ENCODE peak calls at places on chromosomes 12 and 14, in six cellular contexts. C, W, K, E, I and F are unnamed samples.

GRCh38 chr12:48907243-48907642 is 18.0 kb downstream of the FKBP11 start:
- DNase-seq in E (no peak), K (no peak), W (no peak), C (no peak), I (no peak), F (no peak)

GRCh38 chr12:120078868-120079267 is 37.7 kb downstream of the RAB35 start:
- DNase-seq in I (no peak), W (no peak), E (no peak), K (no peak), C (no peak), F (peak)

GRCh38 chr12:56413392-56413791 is 35.8 kb downstream of the TIMELESS start:
- DNase-seq in C (no peak), K (no peak), I (no peak), W (no peak), E (no peak), F (no peak)

GRCh38 chr12:79121486-79121885 is 256.9 kb downstream of the SYT1 start:
- DNase-seq in I (peak), W (no peak), C (peak), E (no peak), K (no peak), F (no peak)

GRCh38 chr12:119229837-119230236 is 51.1 kb downstream of the HSPB8 start:
- DNase-seq in C (peak), I (peak), K (no peak), E (peak), W (peak), F (peak)

GRCh38 chr12:76470028-76470939 is 89.3 kb downstream of the OSBPL8 start:
- DNase-seq in C (no peak), K (peak), I (peak), E (peak), W (no peak), F (no peak)

GRCh38 chr12:25301798-25302197 is 51.1 kb upstream of the KRAS start:
- DNase-seq in W (no peak), I (no peak), K (no peak), C (no peak), E (no peak), F (no peak)

GRCh38 chr12:88860846-88861245 is 280.6 kb upstream of the KITLG start:
- DNase-seq in C (no peak), I (no peak), W (no peak), K (no peak), E (no peak), F (no peak)

GRCh38 chr12:76020281-76020680 is 11.3 kb downstream of the PHLDA1 start:
- DNase-seq in E (no peak), I (no peak), K (peak), W (no peak), C (peak), F (no peak)

GRCh38 chr14:49966971-49967630 is 74.2 kb downstream of the ARF6 start:
- DNase-seq in I (no peak), E (no peak), C (no peak), K (no peak), W (no peak), F (no peak)

GRCh38 chr14:60753264-60754126 is 18.9 kb downstream of the MNAT1 start:
- DNase-seq in K (peak), I (no peak), C (no peak), E (peak), W (no peak), F (no peak)

GRCh38 chr14:52080817-52081755 is 12.2 kb upstream of the NID2 start:
- DNase-seq in K (no peak), W (peak), I (no peak), E (no peak), C (peak), F (no peak)

GRCh38 chr14:58455593-58456265 is 28.2 kb downstream of the KIAA0586 start:
- DNase-seq in K (no peak), E (no peak), I (no peak), C (no peak), W (no peak), F (peak)

GRCh38 chr14:100545359-100545758 is 41.9 kb downstream of the BEGAIN start:
- DNase-seq in W (no peak), I (no peak), E (no peak), K (no peak), C (no peak), F (no peak)

GRCh38 chr12:39441963-39442894 is 691 bp downstream of the KIF21A start:
- DNase-seq in E (peak), K (no peak), C (no peak), I (peak), W (peak), F (peak)

GRCh38 chr14:99891266-99891665 is 98.1 kb downstream of the EML1 start:
- DNase-seq in C (no peak), E (no peak), I (no peak), K (no peak), W (no peak), F (no peak)

GRCh38 chr12:51855586-51856428 is 7.3 kb upstream of the FIGNL2 start:
- DNase-seq in C (no peak), W (peak), K (no peak), I (no peak), E (no peak), F (no peak)

GRCh38 chr12:50718760-50719159 is 45.1 kb upstream of the ATF1 start:
- DNase-seq in K (no peak), I (no peak), E (no peak), W (no peak), C (no peak), F (no peak)

GRCh38 chr14:89432226-89432625 is 15.2 kb upstream of the FOXN3 start:
- DNase-seq in W (no peak), E (no peak), K (no peak), I (no peak), C (no peak), F (no peak)

GRCh38 chr12:130832561-130833209 is 6.4 kb downstream of the STX2 start:
- DNase-seq in C (no peak), W (no peak), I (no peak), K (no peak), E (peak), F (no peak)

GRCh38 chr12:88996389-88996788 is 355.9 kb downstream of the DUSP6 start:
- DNase-seq in W (no peak), I (no peak), C (no peak), K (no peak), E (no peak), F (no peak)

GRCh38 chr12:32270818-32271710 is 128.3 kb upstream of the FGD4 start:
- DNase-seq in C (no peak), E (no peak), W (peak), I (peak), K (no peak), F (peak)

GRCh38 chr12:101018540-101018939 is 191.5 kb downstream of the SLC5A8 start:
- DNase-seq in E (no peak), K (no peak), I (no peak), C (peak), W (peak), F (no peak)

GRCh38 chr14:28577187-28577586 is 189.4 kb upstream of the FOXG1 start:
- DNase-seq in C (no peak), W (no peak), E (no peak), I (no peak), K (no peak), F (no peak)

GRCh38 chr12:2624543-2625266 is 170.1 kb upstream of the FKBP4 start:
- DNase-seq in C (peak), K (no peak), E (peak), I (peak), W (no peak), F (peak)

GRCh38 chr12:68924546-68924945 is 8.4 kb downstream of the CPM start:
- DNase-seq in K (no peak), W (no peak), I (no peak), C (no peak), E (no peak), F (peak)

GRCh38 chr12:106585237-106585834 is 2.5 kb downstream of the RFX4 start:
- DNase-seq in C (no peak), E (no peak), I (no peak), K (no peak), W (no peak), F (no peak)

GRCh38 chr14:61923348-61923747 is 161.1 kb downstream of the SNAPC1 start:
- DNase-seq in E (no peak), I (no peak), C (no peak), K (no peak), W (no peak), F (no peak)

GRCh38 chr14:91331761-91332447 is 85.7 kb downstream of the CCDC88C start:
- DNase-seq in W (no peak), I (no peak), C (no peak), E (no peak), K (no peak), F (peak)

GRCh38 chr14:86541969-86542368 is 1012.0 kb downstream of the FLRT2 start:
- DNase-seq in E (no peak), I (no peak), W (no peak), C (no peak), K (no peak), F (no peak)

GRCh38 chr12:16163891-16164290 is 113.6 kb downstream of the SLC15A5 start:
- DNase-seq in W (no peak), C (no peak), I (no peak), K (no peak), E (no peak), F (no peak)

GRCh38 chr14:100840751-100841444 is 15.0 kb downstream of the MEG3 start:
- DNase-seq in E (no peak), I (no peak), W (no peak), K (no peak), C (no peak), F (no peak)

GRCh38 chr14:39109893-39110715 is 4.0 kb upstream of the GEMIN2 start:
- DNase-seq in E (peak), I (no peak), K (no peak), W (no peak), C (no peak), F (no peak)

GRCh38 chr12:6500466-6500865 is 6.6 kb downstream of the NCAPD2 start:
- DNase-seq in K (no peak), I (no peak), W (no peak), C (no peak), E (no peak), F (no peak)

GRCh38 chr14:28773917-28774691 is 7.5 kb downstream of the FOXG1 start:
- DNase-seq in K (no peak), E (peak), I (no peak), W (no peak), C (no peak), F (peak)

GRCh38 chr14:80987235-80988032 is 32.0 kb downstream of the TSHR start:
- DNase-seq in K (no peak), C (peak), I (peak), W (peak), E (peak), F (peak)

GRCh38 chr12:46005823-46006222 is 15.4 kb upstream of the SCAF11 start:
- DNase-seq in C (no peak), I (no peak), W (no peak), E (no peak), K (no peak), F (no peak)
- TF ChIP-seq JUND in C (no peak), I (no peak), W (no peak), E (no peak), K (no peak), F (no peak)

GRCh38 chr12:104975621-104976343 is 10.3 kb upstream of the NOPCHAP1 start:
- DNase-seq in W (no peak), C (no peak), K (no peak), I (no peak), E (no peak), F (no peak)
- TF ChIP-seq JUND in W (no peak), C (no peak), K (no peak), I (no peak), E (no peak), F (no peak)

GRCh38 chr12:74424778-74425177 is 112.9 kb upstream of the ATXN7L3B start:
- DNase-seq in I (no peak), W (peak), E (no peak), K (no peak), C (no peak), F (no peak)
- TF ChIP-seq JUND in I (no peak), W (no peak), E (no peak), K (no peak), C (no peak), F (no peak)

GRCh38 chr14:82779301-82779700 is 1245.6 kb upstream of the SEL1L start:
- DNase-seq in C (no peak), E (no peak), K (no peak), W (no peak), I (no peak), F (no peak)
- TF ChIP-seq JUND in C (no peak), E (no peak), K (no peak), W (no peak), I (no peak), F (no peak)

GRCh38 chr14:24481622-24482324 is 26.3 kb downstream of the CMA1 start:
- DNase-seq in I (peak), W (peak), C (peak), E (peak), K (peak), F (peak)
- TF ChIP-seq JUND in I (no peak), W (peak), C (no peak), E (no peak), K (no peak), F (no peak)

GRCh38 chr14:75303415-75303814 is 24.8 kb downstream of the FOS start:
- DNase-seq in K (no peak), I (peak), C (peak), W (peak), E (peak), F (peak)

GRCh38 chr14:75299064-75299463 is 20.4 kb downstream of the FOS start:
- DNase-seq in C (no peak), E (peak), I (no peak), W (no peak), K (no peak), F (no peak)

GRCh38 chr14:75298187-75298985 is 19.8 kb downstream of the FOS start:
- DNase-seq in W (no peak), K (no peak), C (no peak), E (no peak), I (no peak), F (no peak)

GRCh38 chr14:75299576-75299975 is 20.9 kb downstream of the FOS start:
- DNase-seq in W (no peak), C (no peak), K (no peak), E (no peak), I (no peak), F (no peak)

DNA sequence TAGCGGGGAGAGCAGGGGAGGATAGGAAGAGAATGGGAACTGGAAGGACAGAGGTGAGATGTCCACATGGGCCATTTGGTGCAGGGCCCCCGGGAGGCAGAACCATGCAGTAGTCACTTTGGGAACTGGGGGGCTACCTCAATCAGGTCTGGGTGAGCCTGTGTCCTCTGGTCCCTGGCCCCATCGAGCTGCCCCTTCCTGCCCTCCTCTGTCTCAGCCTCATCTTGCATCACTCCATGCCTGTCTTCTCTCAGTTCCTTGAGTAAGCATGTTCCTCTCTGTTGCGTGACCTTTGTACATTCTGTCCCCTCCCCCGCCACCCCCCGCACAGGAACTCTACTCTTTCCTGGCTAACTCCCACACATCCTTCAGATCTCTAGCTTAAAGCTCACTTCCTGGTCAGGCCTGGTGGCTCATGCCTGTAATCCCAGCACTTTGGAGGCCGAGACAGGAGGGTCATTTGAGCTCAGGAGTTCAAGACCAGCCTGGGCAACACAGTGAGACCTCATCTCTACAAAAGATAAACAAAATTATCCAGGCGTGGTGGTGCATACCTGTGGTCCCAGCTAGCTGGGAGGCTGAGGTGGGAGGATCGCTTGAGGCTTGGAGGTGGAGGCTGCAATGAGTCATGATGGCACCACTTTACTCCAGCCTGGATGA is 23.2 kb downstream of the FOS start:
- DNase-seq in E (peak), K (no peak), W (no peak), I (no peak), C (no peak), F (no peak)
- TF ChIP-seq JUND in E (no peak), K (no peak), W (no peak), I (no peak), C (no peak), F (no peak)